ENCODE peak calls at places on chromosomes 12 and 14, in six cellular contexts. Q, I, R, M, O and B are unnamed samples.

GRCh38 chr12:124568431-124569374 is 1.3 kb upstream of the NCOR2 start:
- DNase-seq in Q (peak; percentile 80), I (peak; percentile 97), R (peak; percentile 97), M (peak; percentile 95), O (no peak), B (peak; percentile 50)

GRCh38 chr12:51195841-51196240 is 22.0 kb downstream of the POU6F1 start:
- DNase-seq in Q (no peak), I (no peak), R (no peak), M (no peak), O (no peak), B (no peak)

GRCh38 chr12:62078020-62078419 is 182.2 kb upstream of the USP15 start:
- DNase-seq in Q (no peak), I (no peak), R (no peak), M (no peak), O (no peak), B (no peak)

GRCh38 chr14:76514599-76514998 is 138.7 kb downstream of the ESRRB start:
- DNase-seq in Q (no peak), I (no peak), R (peak; percentile 5), M (peak; percentile 1), O (no peak), B (peak; percentile 28)

GRCh38 chr12:57272337-57273151 is 21.6 kb upstream of the STAC3 start:
- DNase-seq in Q (no peak), I (no peak), R (no peak), M (peak; percentile 57), O (no peak), B (no peak)

GRCh38 chr12:59182191-59182590 is 261.9 kb upstream of the LRIG3 start:
- DNase-seq in Q (no peak), I (no peak), R (no peak), M (peak; percentile 7), O (no peak), B (no peak)

GRCh38 chr14:59309291-59309900 is 120.9 kb downstream of the DAAM1 start:
- DNase-seq in Q (no peak), I (no peak), R (peak; percentile 83), M (peak; percentile 46), O (no peak), B (no peak)

GRCh38 chr14:24179961-24180726 is 8.3 kb downstream of the REC8 start:
- DNase-seq in Q (peak; percentile 60), I (no peak), R (peak; percentile 90), M (peak; percentile 90), O (no peak), B (no peak)

GRCh38 chr14:102182190-102182589 is 42.5 kb downstream of the WDR20 start:
- DNase-seq in Q (no peak), I (peak; percentile 25), R (peak; percentile 40), M (peak; percentile 79), O (no peak), B (peak; percentile 12)

GRCh38 chr14:21825147-21825743 is 151.6 kb upstream of the OR4E1 start:
- DNase-seq in Q (peak; percentile 30), I (peak; percentile 72), R (no peak), M (no peak), O (no peak), B (peak; percentile 81)

GRCh38 chr12:103369929-103370328 is 125.8 kb downstream of the C12orf42 start:
- DNase-seq in Q (no peak), I (no peak), R (no peak), M (no peak), O (no peak), B (no peak)

GRCh38 chr14:68318788-68319187 is 474.1 kb downstream of the ZFP36L1 start:
- DNase-seq in Q (no peak), I (no peak), R (no peak), M (no peak), O (no peak), B (no peak)

GRCh38 chr14:90628825-90629224 is 187.4 kb downstream of the TTC7B start:
- DNase-seq in Q (no peak), I (no peak), R (no peak), M (no peak), O (no peak), B (no peak)

GRCh38 chr14:88189040-88189839 is 133.8 kb downstream of the KCNK10 start:
- DNase-seq in Q (peak; percentile 91), I (peak; percentile 98), R (peak; percentile 94), M (peak; percentile 77), O (peak; percentile 24), B (peak; percentile 81)

GRCh38 chr14:20690848-20691640 is 2.5 kb downstream of the ANG start:
- DNase-seq in Q (peak; percentile 82), I (peak; percentile 92), R (peak; percentile 86), M (peak; percentile 58), O (peak; percentile 9), B (peak; percentile 82)